ENCODE peak calls at places on chromosome X, in eight cellular contexts. One of them, this sample, is unnamed.

GRCh38 chrX:55167124-55167523 is 53.0 kb upstream of the PAGE5 start:
- DNase-seq in stimulated activated naive B cell treated with anti-CD40 and anti-IgM and Interleukin-4, amounts not matched to agents 10 μg/mL and 1 μg/mL and 100 μg/mL, for 72 hours: no peak
- DNase-seq in upper lobe of left lung: no peak
- DNase-seq in activated CD4-positive, alpha-beta T cell treated with anti-CD3 and anti-CD28 coated beads, Interleukin-2, amount 50 U/mL, for 48 hours: no peak
- DNase-seq in D341Med: no peak
- DNase-seq in brain pericyte: no peak
- DNase-seq in left ventricle myocardium inferior: no peak
- DNase-seq in endothelial cell: no peak
- DNase-seq in this sample: no peak

GRCh38 chrX:119706616-119707015 is 13.6 kb upstream of the SEPTIN6 start:
- DNase-seq in endothelial cell: no peak
- DNase-seq in left ventricle myocardium inferior: no peak
- DNase-seq in upper lobe of left lung: no peak
- DNase-seq in D341Med: no peak
- DNase-seq in activated CD4-positive, alpha-beta T cell treated with anti-CD3 and anti-CD28 coated beads, Interleukin-2, amount 50 U/mL, for 48 hours: no peak
- DNase-seq in brain pericyte: no peak
- DNase-seq in stimulated activated naive B cell treated with anti-CD40 and anti-IgM and Interleukin-4, amounts not matched to agents 10 μg/mL and 1 μg/mL and 100 μg/mL, for 72 hours: no peak
- DNase-seq in this sample: no peak

GRCh38 chrX:18047440-18047940 is 173.2 kb downstream of the BEND2 start:
- DNase-seq in brain pericyte: no peak
- DNase-seq in D341Med: no peak
- DNase-seq in stimulated activated naive B cell treated with anti-CD40 and anti-IgM and Interleukin-4, amounts not matched to agents 10 μg/mL and 1 μg/mL and 100 μg/mL, for 72 hours: no peak
- DNase-seq in upper lobe of left lung: no peak
- DNase-seq in endothelial cell: no peak
- DNase-seq in activated CD4-positive, alpha-beta T cell treated with anti-CD3 and anti-CD28 coated beads, Interleukin-2, amount 50 U/mL, for 48 hours: no peak
- DNase-seq in left ventricle myocardium inferior: no peak
- DNase-seq in this sample: no peak

GRCh38 chrX:404656-405055 is 17.9 kb upstream of the PPP2R3B start:
- DNase-seq in brain pericyte: no peak
- DNase-seq in activated CD4-positive, alpha-beta T cell treated with anti-CD3 and anti-CD28 coated beads, Interleukin-2, amount 50 U/mL, for 48 hours: no peak
- DNase-seq in endothelial cell: no peak
- DNase-seq in D341Med: no peak
- DNase-seq in left ventricle myocardium inferior: no peak
- DNase-seq in stimulated activated naive B cell treated with anti-CD40 and anti-IgM and Interleukin-4, amounts not matched to agents 10 μg/mL and 1 μg/mL and 100 μg/mL, for 72 hours: no peak
- DNase-seq in upper lobe of left lung: no peak
- DNase-seq in this sample: no peak

GRCh38 chrX:49257074-49257790 is 7.3 kb downstream of the FOXP3 start:
- DNase-seq in activated CD4-positive, alpha-beta T cell treated with anti-CD3 and anti-CD28 coated beads, Interleukin-2, amount 50 U/mL, for 48 hours: no peak
- DNase-seq in brain pericyte: no peak
- DNase-seq in D341Med: no peak
- DNase-seq in upper lobe of left lung: no peak
- DNase-seq in endothelial cell: no peak
- DNase-seq in left ventricle myocardium inferior: no peak
- DNase-seq in stimulated activated naive B cell treated with anti-CD40 and anti-IgM and Interleukin-4, amounts not matched to agents 10 μg/mL and 1 μg/mL and 100 μg/mL, for 72 hours: no peak
- DNase-seq in this sample: no peak

GRCh38 chrX:139720136-139720535 is 12.2 kb upstream of the MCF2 start:
- DNase-seq in stimulated activated naive B cell treated with anti-CD40 and anti-IgM and Interleukin-4, amounts not matched to agents 10 μg/mL and 1 μg/mL and 100 μg/mL, for 72 hours: no peak
- DNase-seq in brain pericyte: peak
- DNase-seq in endothelial cell: peak
- DNase-seq in upper lobe of left lung: no peak
- DNase-seq in activated CD4-positive, alpha-beta T cell treated with anti-CD3 and anti-CD28 coated beads, Interleukin-2, amount 50 U/mL, for 48 hours: no peak
- DNase-seq in D341Med: no peak
- DNase-seq in left ventricle myocardium inferior: no peak
- DNase-seq in this sample: peak

GRCh38 chrX:39731390-39731680 is 366.4 kb downstream of the BCOR start:
- DNase-seq in upper lobe of left lung: no peak
- DNase-seq in stimulated activated naive B cell treated with anti-CD40 and anti-IgM and Interleukin-4, amounts not matched to agents 10 μg/mL and 1 μg/mL and 100 μg/mL, for 72 hours: no peak
- DNase-seq in D341Med: no peak
- DNase-seq in endothelial cell: no peak
- DNase-seq in left ventricle myocardium inferior: no peak
- DNase-seq in brain pericyte: no peak
- DNase-seq in activated CD4-positive, alpha-beta T cell treated with anti-CD3 and anti-CD28 coated beads, Interleukin-2, amount 50 U/mL, for 48 hours: no peak
- DNase-seq in this sample: no peak

GRCh38 chrX:1164322-1165288 is 47.8 kb downstream of the CRLF2 start:
- DNase-seq in D341Med: peak
- DNase-seq in activated CD4-positive, alpha-beta T cell treated with anti-CD3 and anti-CD28 coated beads, Interleukin-2, amount 50 U/mL, for 48 hours: peak
- DNase-seq in endothelial cell: no peak
- DNase-seq in left ventricle myocardium inferior: no peak
- DNase-seq in upper lobe of left lung: no peak
- DNase-seq in brain pericyte: no peak
- DNase-seq in stimulated activated naive B cell treated with anti-CD40 and anti-IgM and Interleukin-4, amounts not matched to agents 10 μg/mL and 1 μg/mL and 100 μg/mL, for 72 hours: no peak
- DNase-seq in this sample: peak

GRCh38 chrX:24990585-24990984 is 25.2 kb downstream of the ARX start:
- DNase-seq in activated CD4-positive, alpha-beta T cell treated with anti-CD3 and anti-CD28 coated beads, Interleukin-2, amount 50 U/mL, for 48 hours: no peak
- DNase-seq in upper lobe of left lung: no peak
- DNase-seq in endothelial cell: no peak
- DNase-seq in brain pericyte: no peak
- DNase-seq in D341Med: no peak
- DNase-seq in stimulated activated naive B cell treated with anti-CD40 and anti-IgM and Interleukin-4, amounts not matched to agents 10 μg/mL and 1 μg/mL and 100 μg/mL, for 72 hours: no peak
- DNase-seq in left ventricle myocardium inferior: no peak
- DNase-seq in this sample: no peak

GRCh38 chrX:45309096-45309495 is 108.4 kb upstream of the DIPK2B start:
- DNase-seq in stimulated activated naive B cell treated with anti-CD40 and anti-IgM and Interleukin-4, amounts not matched to agents 10 μg/mL and 1 μg/mL and 100 μg/mL, for 72 hours: no peak
- DNase-seq in brain pericyte: no peak
- DNase-seq in upper lobe of left lung: no peak
- DNase-seq in activated CD4-positive, alpha-beta T cell treated with anti-CD3 and anti-CD28 coated beads, Interleukin-2, amount 50 U/mL, for 48 hours: no peak
- DNase-seq in D341Med: no peak
- DNase-seq in endothelial cell: no peak
- DNase-seq in left ventricle myocardium inferior: no peak
- DNase-seq in this sample: no peak

GRCh38 chrX:13377537-13377936 is 57.7 kb upstream of the ATXN3L start:
- DNase-seq in endothelial cell: no peak
- DNase-seq in stimulated activated naive B cell treated with anti-CD40 and anti-IgM and Interleukin-4, amounts not matched to agents 10 μg/mL and 1 μg/mL and 100 μg/mL, for 72 hours: no peak
- DNase-seq in brain pericyte: no peak
- DNase-seq in D341Med: peak
- DNase-seq in activated CD4-positive, alpha-beta T cell treated with anti-CD3 and anti-CD28 coated beads, Interleukin-2, amount 50 U/mL, for 48 hours: no peak
- DNase-seq in left ventricle myocardium inferior: no peak
- DNase-seq in upper lobe of left lung: no peak
- DNase-seq in this sample: no peak

GRCh38 chrX:93169771-93170170 is 503.6 kb downstream of the NAP1L3 start:
- DNase-seq in left ventricle myocardium inferior: no peak
- DNase-seq in activated CD4-positive, alpha-beta T cell treated with anti-CD3 and anti-CD28 coated beads, Interleukin-2, amount 50 U/mL, for 48 hours: no peak
- DNase-seq in D341Med: no peak
- DNase-seq in endothelial cell: no peak
- DNase-seq in stimulated activated naive B cell treated with anti-CD40 and anti-IgM and Interleukin-4, amounts not matched to agents 10 μg/mL and 1 μg/mL and 100 μg/mL, for 72 hours: no peak
- DNase-seq in upper lobe of left lung: no peak
- DNase-seq in brain pericyte: no peak
- DNase-seq in this sample: no peak

GRCh38 chrX:74534569-74535038 is 79.8 kb downstream of the RLIM start:
- DNase-seq in upper lobe of left lung: no peak
- DNase-seq in activated CD4-positive, alpha-beta T cell treated with anti-CD3 and anti-CD28 coated beads, Interleukin-2, amount 50 U/mL, for 48 hours: peak
- DNase-seq in left ventricle myocardium inferior: no peak
- DNase-seq in endothelial cell: no peak
- DNase-seq in brain pericyte: no peak
- DNase-seq in stimulated activated naive B cell treated with anti-CD40 and anti-IgM and Interleukin-4, amounts not matched to agents 10 μg/mL and 1 μg/mL and 100 μg/mL, for 72 hours: no peak
- DNase-seq in D341Med: no peak
- DNase-seq in this sample: no peak

GRCh38 chrX:115058276-115058675 is 40.9 kb upstream of the IL13RA2 start:
- DNase-seq in activated CD4-positive, alpha-beta T cell treated with anti-CD3 and anti-CD28 coated beads, Interleukin-2, amount 50 U/mL, for 48 hours: no peak
- DNase-seq in stimulated activated naive B cell treated with anti-CD40 and anti-IgM and Interleukin-4, amounts not matched to agents 10 μg/mL and 1 μg/mL and 100 μg/mL, for 72 hours: no peak
- DNase-seq in endothelial cell: no peak
- DNase-seq in D341Med: no peak
- DNase-seq in upper lobe of left lung: no peak
- DNase-seq in left ventricle myocardium inferior: no peak
- DNase-seq in brain pericyte: no peak
- DNase-seq in this sample: no peak

GRCh38 chrX:129637217-129638109 is 17.3 kb downstream of the APLN start:
- DNase-seq in brain pericyte: no peak
- DNase-seq in left ventricle myocardium inferior: peak
- DNase-seq in stimulated activated naive B cell treated with anti-CD40 and anti-IgM and Interleukin-4, amounts not matched to agents 10 μg/mL and 1 μg/mL and 100 μg/mL, for 72 hours: peak
- DNase-seq in upper lobe of left lung: peak
- DNase-seq in D341Med: peak
- DNase-seq in activated CD4-positive, alpha-beta T cell treated with anti-CD3 and anti-CD28 coated beads, Interleukin-2, amount 50 U/mL, for 48 hours: peak
- DNase-seq in endothelial cell: peak
- DNase-seq in this sample: peak

GRCh38 chrX:16566571-16566970 is 83.4 kb upstream of the S100G start:
- DNase-seq in brain pericyte: no peak
- DNase-seq in endothelial cell: no peak
- DNase-seq in left ventricle myocardium inferior: no peak
- DNase-seq in stimulated activated naive B cell treated with anti-CD40 and anti-IgM and Interleukin-4, amounts not matched to agents 10 μg/mL and 1 μg/mL and 100 μg/mL, for 72 hours: no peak
- DNase-seq in D341Med: no peak
- DNase-seq in upper lobe of left lung: no peak
- DNase-seq in activated CD4-positive, alpha-beta T cell treated with anti-CD3 and anti-CD28 coated beads, Interleukin-2, amount 50 U/mL, for 48 hours: no peak
- DNase-seq in this sample: no peak

This sample was measured in cardiac muscle cell.